ENCODE peak calls at places on chromosome 7, in five cellular contexts. L, J, C, B and E are unnamed samples.

GRCh38 chr7:87100326-87100725 is 40.9 kb upstream of the ELAPOR2 start:
- DNase-seq in L (no peak), C (no peak), B (no peak), J (no peak), E (no peak)

GRCh38 chr7:102447311-102447710 is 13.9 kb downstream of the ORAI2 start:
- DNase-seq in C (no peak), L (no peak), B (no peak), J (no peak), E (no peak)

GRCh38 chr7:18499407-18500197 is 4.1 kb downstream of the HDAC9 start:
- DNase-seq in B (no peak), L (no peak), C (no peak), J (no peak), E (no peak)

GRCh38 chr7:86708334-86708733 is 64.6 kb downstream of the GRM3 start:
- DNase-seq in B (peak), C (no peak), L (no peak), J (no peak), E (no peak)

GRCh38 chr7:71386200-71386599 is 254.3 kb downstream of the GALNT17 start:
- DNase-seq in J (no peak), B (no peak), L (no peak), C (no peak), E (no peak)

GRCh38 chr7:111012799-111013675 is 77.9 kb upstream of the LRRN3 start:
- DNase-seq in B (no peak), C (no peak), L (no peak), J (no peak), E (no peak)

GRCh38 chr7:114439581-114439980 is 25.0 kb downstream of the FOXP2 start:
- DNase-seq in L (no peak), J (no peak), C (no peak), B (no peak), E (no peak)

GRCh38 chr7:27606270-27607209 is 56.1 kb downstream of the HIBADH start:
- DNase-seq in B (no peak), L (no peak), C (no peak), J (peak), E (peak)

GRCh38 chr7:46208635-46209525 is 287.8 kb upstream of the IGFBP3 start:
- DNase-seq in J (no peak), C (no peak), L (no peak), B (peak), E (no peak)

GRCh38 chr7:108307246-108307982 is 148.8 kb downstream of the NRCAM start:
- DNase-seq in L (no peak), C (peak), B (no peak), J (no peak), E (no peak)

GRCh38 chr7:22651534-22652243 is 75.3 kb upstream of the IL6 start:
- DNase-seq in L (no peak), B (no peak), C (no peak), J (no peak), E (no peak)

GRCh38 chr7:73612598-73613269 is 11.6 kb downstream of the MLXIPL start:
- DNase-seq in J (peak), B (no peak), C (no peak), L (peak), E (no peak)

GRCh38 chr7:132723506-132724081 is 147.3 kb upstream of the PLXNA4 start:
- DNase-seq in B (no peak), J (no peak), C (no peak), L (no peak), E (no peak)

GRCh38 chr7:7565746-7566650 is 686 bp upstream of the MIOS start:
- DNase-seq in B (peak), L (no peak), C (peak), J (peak), E (peak)

GRCh38 chr7:142308918-142309317 is 51.1 kb upstream of the PRSS58 start:
- DNase-seq in J (no peak), B (no peak), C (no peak), L (no peak), E (no peak)

GRCh38 chr7:4694653-4695335 is 12.7 kb downstream of the FOXK1 start:
- DNase-seq in J (no peak), C (no peak), B (no peak), L (no peak), E (no peak)

GRCh38 chr7:2855386-2855785 is 11.3 kb upstream of the GNA12 start:
- DNase-seq in L (no peak), C (no peak), B (no peak), J (no peak), E (no peak)

GRCh38 chr7:137820156-137820555 is 26.6 kb downstream of the DGKI start:
- DNase-seq in L (no peak), C (no peak), B (no peak), J (no peak), E (no peak)

GRCh38 chr7:76060842-76061241 is 12.9 kb downstream of the MDH2 start:
- DNase-seq in C (no peak), J (no peak), L (no peak), B (no peak), E (no peak)

GRCh38 chr7:100744605-100745004 is 11.2 kb downstream of the ZAN start:
- DNase-seq in C (no peak), L (no peak), B (no peak), J (no peak), E (no peak)
- TF ChIP-seq SIN3A in C (no peak), L (no peak), B (no peak), J (no peak), E (no peak)

DNA sequence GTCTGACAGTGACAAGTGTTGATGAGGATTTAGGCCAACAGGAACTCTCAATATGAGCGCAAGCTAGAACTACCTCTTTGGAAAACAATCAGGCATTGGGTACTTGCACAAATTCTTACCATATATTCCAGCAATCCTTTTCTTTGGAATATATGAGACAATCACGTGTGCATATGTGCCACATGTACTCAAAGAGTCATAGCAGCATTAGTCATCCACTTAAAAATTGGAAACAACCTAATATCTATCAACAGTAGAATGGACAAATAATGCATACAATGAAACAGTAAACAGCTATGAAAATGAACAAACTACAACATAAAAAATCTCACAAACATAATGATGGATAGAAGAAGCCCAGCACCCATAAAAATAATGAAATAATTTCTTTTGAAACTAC is 179.7 kb downstream of the GLI3 start:
- DNase-seq in B (no peak), C (no peak), L (no peak), J (no peak), E (no peak)
- TF ChIP-seq SIN3A in B (no peak), C (no peak), L (no peak), J (no peak), E (no peak)

DNA sequence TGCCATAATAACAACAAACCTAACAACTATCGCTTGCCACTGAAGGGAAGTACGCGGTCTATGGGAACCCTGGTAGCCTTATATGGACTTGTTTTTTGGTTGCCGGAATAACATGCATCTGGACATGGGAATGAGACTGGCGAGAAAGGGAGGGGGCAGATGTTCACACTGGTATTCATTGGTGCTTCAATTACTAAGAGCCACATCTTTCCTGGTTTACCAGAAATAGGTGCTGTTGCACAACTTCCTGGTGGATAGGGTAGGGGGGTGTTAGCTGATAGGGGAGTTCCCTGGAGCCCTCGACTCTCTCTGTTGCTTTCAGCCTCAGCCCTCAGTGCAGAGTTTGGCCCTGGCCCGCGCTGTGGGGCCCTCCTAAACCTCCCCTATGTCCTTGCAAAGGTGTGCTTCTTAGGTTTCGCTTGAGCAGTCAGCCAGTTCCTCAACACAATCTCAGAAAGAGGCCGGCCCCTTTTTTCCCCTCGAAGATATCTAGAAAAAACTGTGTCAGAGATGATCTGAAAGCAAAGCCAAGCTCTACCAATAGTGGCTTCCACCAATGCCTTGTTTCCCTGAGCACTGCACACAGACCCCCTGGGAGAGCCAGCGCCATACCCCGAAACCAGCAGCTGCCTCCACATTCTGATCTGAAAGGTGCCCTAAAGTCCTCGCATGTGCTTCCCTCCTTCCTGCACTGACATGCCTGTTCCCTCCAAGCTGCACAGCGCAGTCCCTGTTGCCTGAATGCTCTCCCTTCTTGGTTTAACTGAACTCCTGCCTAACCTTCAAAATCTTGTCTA is 13.5 kb downstream of the TBXAS1 start:
- DNase-seq in B (no peak), C (no peak), L (no peak), J (no peak), E (no peak)
- TF ChIP-seq SIN3A in B (no peak), C (no peak), L (no peak), J (no peak), E (no peak)

GRCh38 chr7:151449990-151450389 is 10.0 kb upstream of the CRYGN start:
- DNase-seq in L (no peak), J (no peak), B (no peak), C (no peak), E (no peak)

GRCh38 chr7:151448261-151449252 is 8.6 kb upstream of the CRYGN start:
- DNase-seq in J (peak), B (peak), L (peak), C (peak), E (no peak)

GRCh38 chr7:151447901-151448260 is 7.9 kb upstream of the CRYGN start:
- DNase-seq in B (no peak), J (no peak), C (no peak), L (no peak), E (no peak)

GRCh38 chr7:151446412-151446811 is 6.5 kb upstream of the CRYGN start:
- DNase-seq in C (no peak), B (no peak), J (no peak), L (no peak), E (no peak)

DNA sequence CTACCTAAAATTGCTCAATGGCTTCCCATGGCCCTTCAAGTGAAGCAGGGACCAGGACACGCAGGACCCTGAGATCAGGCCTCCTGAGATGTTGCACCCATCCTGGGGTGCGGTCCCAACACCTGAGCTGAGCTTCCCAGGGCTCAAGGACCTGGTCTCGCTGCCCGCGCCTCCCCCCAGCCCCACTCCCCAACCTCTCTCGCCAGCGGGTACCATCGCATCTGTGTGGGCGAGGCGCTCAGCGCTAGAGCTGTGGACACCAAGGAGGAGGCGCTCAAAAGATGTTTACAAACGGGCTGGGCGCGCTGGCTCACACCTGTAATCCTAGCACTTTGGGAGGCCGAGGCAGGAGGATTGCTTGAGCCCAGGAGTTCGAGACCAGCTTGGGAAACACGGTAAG is 7.4 kb upstream of the CRYGN start:
- DNase-seq in B (no peak), C (no peak), J (no peak), L (no peak), E (no peak)
- TF ChIP-seq SIN3A in B (no peak), C (no peak), J (no peak), L (no peak), E (no peak)

GRCh38 chr7:129792721-129793120 is 160.0 kb downstream of the UBE2H start:
- DNase-seq in C (peak), B (no peak), J (no peak), L (no peak), E (no peak)

GRCh38 chr7:129788993-129789392 is 163.8 kb downstream of the UBE2H start:
- DNase-seq in J (no peak), C (no peak), L (no peak), B (no peak), E (no peak)

GRCh38 chr7:129786825-129787563 is 165.8 kb downstream of the UBE2H start:
- DNase-seq in J (no peak), C (no peak), B (no peak), L (no peak), E (no peak)

GRCh38 chr7:129790136-129790535 is 162.6 kb downstream of the UBE2H start:
- DNase-seq in L (no peak), B (no peak), C (peak), J (no peak), E (no peak)

GRCh38 chr7:129789652-129790051 is 163.1 kb downstream of the UBE2H start:
- DNase-seq in B (no peak), C (no peak), J (no peak), L (no peak), E (no peak)
- TF ChIP-seq SIN3A in B (no peak), C (no peak), J (no peak), L (no peak), E (no peak)

GRCh38 chr7:1693419-1693990 is 23.4 kb downstream of the ELFN1 start:
- DNase-seq in J (no peak), B (peak), L (no peak), C (peak), E (no peak)

GRCh38 chr7:1695800-1696454 is 25.9 kb downstream of the ELFN1 start:
- DNase-seq in J (no peak), L (no peak), B (peak), C (peak), E (no peak)

GRCh38 chr7:1693991-1694524 is 24.0 kb downstream of the ELFN1 start:
- DNase-seq in J (no peak), B (peak), C (peak), L (peak), E (no peak)

GRCh38 chr7:1694551-1694950 is 24.5 kb downstream of the ELFN1 start:
- DNase-seq in B (no peak), L (no peak), C (no peak), J (no peak), E (no peak)

GRCh38 chr7:1694981-1695511 is 25.0 kb downstream of the ELFN1 start:
- DNase-seq in B (peak), J (no peak), L (no peak), C (peak), E (no peak)
- TF ChIP-seq SIN3A in B (no peak), J (no peak), L (no peak), C (no peak), E (no peak)

DNA sequence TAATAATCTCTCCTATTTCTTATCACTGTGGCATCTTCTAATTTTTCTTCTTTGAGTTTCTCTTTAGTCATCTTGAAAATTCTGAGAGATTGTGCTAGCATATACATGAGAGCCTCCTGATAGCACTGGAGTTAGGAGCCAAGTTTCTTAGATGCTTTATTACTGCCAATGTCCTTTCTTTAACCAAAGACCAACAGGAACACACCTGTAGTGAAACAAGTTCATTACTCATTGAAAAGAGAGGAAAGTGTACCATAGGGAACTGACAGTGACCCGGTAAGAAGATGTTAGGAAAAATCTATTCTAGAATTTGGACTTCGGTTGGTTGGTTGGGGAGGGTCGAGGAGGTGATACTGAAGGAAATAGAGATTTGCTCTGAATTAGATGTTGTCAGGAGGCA is 27.1 kb upstream of the CD36 start:
- DNase-seq in J (no peak), L (no peak), B (no peak), C (no peak), E (no peak)
- TF ChIP-seq SIN3A in J (no peak), L (no peak), B (no peak), C (no peak), E (no peak)

DNA sequence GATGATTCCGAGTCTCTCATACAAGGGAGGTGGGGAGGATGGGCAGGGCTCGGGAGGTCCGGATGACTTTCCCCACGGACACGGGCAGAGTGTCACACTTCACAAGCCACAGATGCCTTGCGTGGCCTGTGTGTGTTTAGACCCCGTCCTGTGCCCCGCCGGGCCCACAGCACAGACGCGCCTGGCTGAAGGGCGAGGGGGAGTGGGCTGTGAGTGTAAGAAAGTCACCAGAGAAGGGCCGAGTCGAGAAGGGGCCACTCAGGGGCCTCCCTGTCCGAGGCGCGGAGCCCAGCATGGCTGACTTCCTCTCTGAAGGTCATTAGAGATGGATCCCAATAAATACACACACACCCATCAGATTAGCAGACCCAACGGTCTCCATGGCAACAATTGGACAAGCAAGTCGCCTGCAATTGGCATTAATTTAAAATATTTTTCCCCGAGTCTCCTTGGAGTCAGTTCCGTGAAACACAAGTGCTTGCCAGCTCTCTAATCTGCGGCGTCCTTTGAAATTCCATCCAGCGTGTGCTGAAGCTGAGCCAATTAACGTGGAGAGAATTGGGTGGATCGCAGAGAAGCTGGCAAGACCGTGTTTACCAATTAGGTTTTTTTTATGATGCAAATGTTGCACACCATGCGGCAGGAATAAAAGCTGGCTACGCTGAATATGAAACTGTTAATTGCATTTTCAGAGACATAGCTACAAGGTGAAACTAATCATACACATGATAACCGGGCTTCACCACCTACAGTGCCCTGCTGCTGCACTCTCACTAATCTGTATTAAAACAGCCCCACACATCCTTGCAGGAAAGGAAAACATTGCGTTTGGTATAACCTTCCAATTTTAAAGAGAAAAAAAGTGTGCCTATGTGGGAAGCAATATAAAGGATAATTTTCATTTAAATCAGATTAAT is 571.2 kb downstream of the PTPRN2 start:
- DNase-seq in B (peak), C (peak), J (no peak), L (no peak), E (no peak)
- TF ChIP-seq SIN3A in B (no peak), C (no peak), J (no peak), L (no peak), E (no peak)

GRCh38 chr7:31648288-31648687 is 38.7 kb upstream of the PPP1R17 start:
- DNase-seq in B (no peak), C (no peak), J (peak), L (no peak), E (no peak)

GRCh38 chr7:31651234-31651633 is 35.8 kb upstream of the PPP1R17 start:
- DNase-seq in C (no peak), L (no peak), J (no peak), B (no peak), E (no peak)

GRCh38 chr7:31646969-31647368 is 40.0 kb upstream of the PPP1R17 start:
- DNase-seq in C (no peak), J (no peak), B (no peak), L (no peak), E (no peak)

GRCh38 chr7:31651800-31652326 is 35.2 kb upstream of the PPP1R17 start:
- DNase-seq in L (no peak), B (no peak), C (no peak), J (no peak), E (no peak)
- TF ChIP-seq SIN3A in L (no peak), B (no peak), C (no peak), J (no peak), E (no peak)